ENCODE peak calls at places on chromosome 11, in ten cellular contexts. V, Y, O, H, Z, J, G, F, I and L are unnamed samples.

GRCh38 chr11:59883597-59883996 is 5.0 kb downstream of the OOSP3 start:
- DNase-seq in V (no peak), Y (no peak), O (no peak), H (no peak), Z (no peak), J (no peak), G (no peak), F (no peak), I (no peak), L (no peak)

GRCh38 chr11:26025680-26026079 is 306.2 kb upstream of the ANO3 start:
- DNase-seq in V (no peak), Y (no peak), O (no peak), H (no peak), Z (no peak), J (no peak), G (no peak), F (no peak), I (no peak), L (no peak)

GRCh38 chr11:128738942-128739341 is 45.1 kb downstream of the FLI1 start:
- DNase-seq in V (no peak), Y (no peak), O (no peak), H (no peak), Z (no peak), J (no peak), G (no peak), F (no peak), I (no peak), L (no peak)

GRCh38 chr11:73866095-73866579 is 10.5 kb downstream of the COA4 start:
- DNase-seq in V (no peak), Y (no peak), O (no peak), H (no peak), Z (no peak), J (no peak), G (no peak), F (no peak), I (no peak), L (peak; percentile 70)

GRCh38 chr11:134581966-134582787 is 170.1 kb upstream of the B3GAT1 start:
- DNase-seq in V (no peak), Y (no peak), O (no peak), H (no peak), Z (no peak), J (no peak), G (no peak), F (no peak), I (no peak), L (no peak)

GRCh38 chr11:58390551-58391063 is 16.1 kb downstream of the OR5B3 start:
- DNase-seq in V (no peak), Y (no peak), O (no peak), H (no peak), Z (no peak), J (no peak), G (no peak), F (peak; percentile 28), I (no peak), L (no peak)

GRCh38 chr11:70201876-70202861 is 927 bp upstream of the FADD start:
- DNase-seq in V (no peak), Y (no peak), O (no peak), H (no peak), Z (no peak), J (no peak), G (no peak), F (peak; percentile 49), I (no peak), L (no peak)

GRCh38 chr11:67572305-67572704 is 11.3 kb upstream of the GSTP1 start:
- DNase-seq in V (no peak), Y (no peak), O (no peak), H (no peak), Z (no peak), J (no peak), G (no peak), F (no peak), I (no peak), L (no peak)